ENCODE peak calls at places on chromosomes 7 and 10, in ten cellular contexts. W, D, P, L, S, Z, T, E, H and M are unnamed samples.

GRCh38 chr10:111221682-111222470 is 145.0 kb downstream of the ADRA2A start:
- DNase-seq in W (no peak), D (no peak), P (no peak), L (no peak), S (no peak), Z (no peak), T (no peak), E (no peak), H (no peak), M (no peak)

GRCh38 chr7:44261239-44261638 is 60.5 kb downstream of the YKT6 start:
- DNase-seq in W (no peak), D (no peak), P (no peak), L (no peak), S (peak), Z (no peak), T (no peak), E (no peak), H (no peak), M (no peak)

GRCh38 chr7:103690576-103690975 is 244.6 kb upstream of the SLC26A5 start:
- DNase-seq in W (no peak), D (no peak), P (no peak), L (no peak), S (peak), Z (no peak), T (no peak), E (no peak), H (no peak), M (no peak)

GRCh38 chr10:25934673-25935139 is 677 bp downstream of the MYO3A start:
- DNase-seq in W (peak), D (no peak), P (no peak), L (no peak), S (peak), Z (no peak), T (no peak), E (no peak), H (no peak), M (no peak)

GRCh38 chr10:49243139-49243538 is 54.9 kb upstream of the TMEM273 start:
- DNase-seq in W (no peak), D (no peak), P (no peak), L (no peak), S (no peak), Z (no peak), T (no peak), E (no peak), H (no peak), M (no peak)

GRCh38 chr10:3588346-3588745 is 196.7 kb downstream of the KLF6 start:
- DNase-seq in W (no peak), D (no peak), P (no peak), L (no peak), S (no peak), Z (no peak), T (no peak), E (no peak), H (no peak), M (no peak)

GRCh38 chr10:124005991-124006392 is 87.4 kb downstream of the CHST15 start:
- DNase-seq in W (no peak), D (peak), P (no peak), L (no peak), S (no peak), Z (no peak), T (no peak), E (no peak), H (peak), M (no peak)

GRCh38 chr7:159212226-159212625 is 67.6 kb upstream of the VIPR2 start:
- DNase-seq in W (no peak), D (no peak), P (no peak), L (no peak), S (no peak), Z (no peak), T (no peak), E (no peak), H (no peak), M (no peak)

GRCh38 chr7:73909051-73909941 is 48.3 kb downstream of the TMEM270 start:
- DNase-seq in W (no peak), D (no peak), P (no peak), L (no peak), S (no peak), Z (no peak), T (no peak), E (no peak), H (no peak), M (no peak)

GRCh38 chr10:121007264-121007663 is 156.1 kb downstream of the WDR11 start:
- DNase-seq in W (no peak), D (no peak), P (no peak), L (no peak), S (no peak), Z (no peak), T (no peak), E (no peak), H (no peak), M (no peak)

GRCh38 chr10:79052311-79053080 is 16.3 kb upstream of the ZMIZ1 start:
- DNase-seq in W (peak), D (no peak), P (peak), L (no peak), S (no peak), Z (no peak), T (no peak), E (no peak), H (peak), M (no peak)

GRCh38 chr7:91247497-91247896 is 16.7 kb upstream of the FZD1 start:
- DNase-seq in W (no peak), D (no peak), P (no peak), L (no peak), S (no peak), Z (no peak), T (no peak), E (no peak), H (no peak), M (no peak)
- TF ChIP-seq CTCF in W (peak), D (no peak), P (peak), L (no peak), S (no peak), Z (no peak), T (no peak), E (peak), H (no peak), M (no peak)

GRCh38 chr10:89685932-89686331 is 15.5 kb upstream of the KIF20B start:
- DNase-seq in W (no peak), D (no peak), P (no peak), L (no peak), S (no peak), Z (no peak), T (no peak), E (no peak), H (no peak), M (no peak)

GRCh38 chr10:89690027-89690426 is 11.4 kb upstream of the KIF20B start:
- DNase-seq in W (no peak), D (no peak), P (no peak), L (no peak), S (no peak), Z (no peak), T (no peak), E (no peak), H (no peak), M (no peak)

GRCh38 chr10:89683911-89684310 is 17.5 kb upstream of the KIF20B start:
- DNase-seq in W (no peak), D (no peak), P (no peak), L (no peak), S (no peak), Z (no peak), T (no peak), E (no peak), H (no peak), M (no peak)

GRCh38 chr10:89679986-89680385 is 21.4 kb upstream of the KIF20B start:
- DNase-seq in W (no peak), D (no peak), P (no peak), L (no peak), S (no peak), Z (no peak), T (no peak), E (no peak), H (no peak), M (no peak)

DNA sequence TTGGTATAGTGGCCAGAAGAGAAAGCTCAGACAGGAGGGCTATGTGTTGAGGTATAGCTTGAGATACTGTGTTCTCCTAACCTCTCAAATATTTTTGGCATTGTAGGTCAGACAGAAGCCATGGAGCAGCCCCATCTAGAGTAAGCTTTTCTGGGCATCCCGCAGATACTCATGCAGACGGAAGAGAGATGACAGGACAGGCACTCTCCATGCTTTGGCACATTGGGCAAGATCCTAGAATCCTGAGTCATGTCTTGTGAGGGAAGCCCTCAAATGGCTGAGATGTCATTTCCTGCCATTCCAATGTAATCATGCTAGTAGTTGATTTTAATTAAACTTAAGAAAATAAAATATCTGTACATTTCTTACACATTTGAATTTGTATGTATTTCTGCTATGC is 16.8 kb upstream of the KIF20B start:
- DNase-seq in W (no peak), D (peak), P (no peak), L (no peak), S (no peak), Z (no peak), T (no peak), E (no peak), H (no peak), M (no peak)
- H3K4me3 ChIP-seq in W (no peak), D (no peak), P (no peak), L (no peak), S (no peak), Z (no peak), T (no peak), E (no peak), H (no peak), M (no peak)

DNA sequence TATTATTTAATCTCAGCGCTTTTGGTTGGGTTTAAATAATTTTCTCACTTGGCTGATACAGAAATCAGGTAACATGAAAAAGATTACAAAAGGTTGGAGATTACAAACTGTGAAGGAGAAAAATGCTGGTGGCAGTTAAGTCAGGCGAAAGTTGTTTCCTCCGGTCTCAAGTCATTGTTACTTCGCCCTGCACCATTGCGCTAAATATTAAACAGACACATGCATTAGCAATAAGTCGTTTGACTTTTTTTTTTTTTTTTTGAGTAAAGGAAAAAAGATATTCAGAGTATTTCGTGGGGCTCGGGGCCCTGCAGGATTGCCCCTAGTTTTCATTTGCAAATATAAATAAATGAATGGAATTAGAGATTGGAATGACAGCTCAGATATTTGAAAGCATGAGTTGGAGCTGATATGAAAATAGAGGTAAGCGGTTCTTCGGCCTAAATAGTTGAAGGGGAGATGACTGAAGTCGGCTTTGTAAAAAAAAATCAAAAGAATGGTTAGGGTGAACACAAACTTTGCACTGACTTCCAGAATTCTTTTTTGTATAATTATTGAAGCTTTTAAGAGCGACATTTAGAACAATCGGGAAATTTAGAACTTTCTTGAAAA is 914 bp downstream of the SDHAF3 start:
- DNase-seq in W (no peak), D (peak), P (no peak), L (no peak), S (no peak), Z (no peak), T (no peak), E (no peak), H (no peak), M (no peak)
- TF ChIP-seq CTCF in W (no peak), D (no peak), P (no peak), L (no peak), S (no peak), Z (no peak), T (no peak), E (no peak), H (no peak), M (no peak)

DNA sequence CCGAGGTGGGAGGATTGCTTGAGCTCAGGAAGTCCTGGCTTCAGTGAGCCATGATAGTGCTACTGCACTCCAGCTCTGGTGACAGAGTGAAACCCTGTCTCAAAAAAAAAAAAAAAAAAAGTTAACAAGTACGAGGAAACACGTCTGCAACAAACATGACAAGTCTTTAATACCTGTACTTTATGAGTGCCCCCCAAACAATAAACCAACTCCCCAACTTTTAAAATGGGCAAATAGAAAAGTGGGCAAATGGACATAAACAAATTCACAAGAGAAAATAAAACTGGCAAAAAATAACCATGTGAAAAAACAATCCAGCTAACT is 1.5 kb upstream of the REPIN1 start:
- DNase-seq in W (no peak), D (no peak), P (no peak), L (no peak), S (no peak), Z (no peak), T (no peak), E (no peak), H (no peak), M (no peak)
- H3K4me3 ChIP-seq in W (no peak), D (no peak), P (no peak), L (no peak), S (no peak), Z (no peak), T (no peak), E (no peak), H (no peak), M (no peak)

GRCh38 chr7:37108615-37109014 is 340.0 kb downstream of the ELMO1 start:
- DNase-seq in W (no peak), D (no peak), P (no peak), L (no peak), S (no peak), Z (no peak), T (no peak), E (no peak), H (no peak), M (no peak)

GRCh38 chr7:37110641-37111421 is 337.8 kb downstream of the ELMO1 start:
- DNase-seq in W (no peak), D (no peak), P (no peak), L (no peak), S (no peak), Z (no peak), T (no peak), E (no peak), H (no peak), M (no peak)

GRCh38 chr7:37111459-37111858 is 337.2 kb downstream of the ELMO1 start:
- DNase-seq in W (no peak), D (no peak), P (no peak), L (no peak), S (no peak), Z (no peak), T (no peak), E (no peak), H (no peak), M (no peak)

GRCh38 chr7:37109016-37109415 is 339.6 kb downstream of the ELMO1 start:
- DNase-seq in W (no peak), D (no peak), P (no peak), L (no peak), S (no peak), Z (no peak), T (no peak), E (no peak), H (no peak), M (peak)

GRCh38 chr7:37109853-37110252 is 338.8 kb downstream of the ELMO1 start:
- DNase-seq in W (peak), D (no peak), P (no peak), L (no peak), S (no peak), Z (no peak), T (no peak), E (no peak), H (no peak), M (no peak)
- TF ChIP-seq CTCF in W (no peak), D (no peak), P (no peak), L (no peak), S (no peak), Z (no peak), T (no peak), E (no peak), H (no peak), M (no peak)

GRCh38 chr10:69459893-69460575 is 8.8 kb downstream of the TSPAN15 start:
- DNase-seq in W (no peak), D (no peak), P (no peak), L (no peak), S (peak), Z (no peak), T (no peak), E (no peak), H (no peak), M (no peak)

GRCh38 chr10:69458426-69459100 is 7.3 kb downstream of the TSPAN15 start:
- DNase-seq in W (peak), D (no peak), P (peak), L (no peak), S (peak), Z (no peak), T (no peak), E (no peak), H (no peak), M (no peak)

GRCh38 chr10:69460576-69461242 is 9.4 kb downstream of the TSPAN15 start:
- DNase-seq in W (no peak), D (no peak), P (no peak), L (no peak), S (no peak), Z (no peak), T (no peak), E (no peak), H (no peak), M (no peak)

GRCh38 chr10:69457771-69458237 is 6.5 kb downstream of the TSPAN15 start:
- DNase-seq in W (peak), D (no peak), P (no peak), L (no peak), S (peak), Z (no peak), T (no peak), E (no peak), H (no peak), M (no peak)

GRCh38 chr10:69459101-69459805 is 8.0 kb downstream of the TSPAN15 start:
- DNase-seq in W (no peak), D (no peak), P (no peak), L (no peak), S (no peak), Z (no peak), T (no peak), E (no peak), H (no peak), M (no peak)
- H3K4me3 ChIP-seq in W (no peak), D (no peak), P (no peak), L (no peak), S (no peak), Z (no peak), T (no peak), E (no peak), H (no peak), M (no peak)